ENCODE peak calls at places on chromosomes 16 and 17, in six cellular contexts. R, Z, Y, H, S and Q are unnamed samples.
A peak's percentile ranks its signal among the peaks of the same experiment; 100 is the strongest.

GRCh38 chr17:4940625-4941021 is 555 bp downstream of the RNF167 start:
- DNase-seq in Y (no peak), S (no peak), H (no peak), Z (peak; percentile 54), R (no peak), Q (no peak)

GRCh38 chr16:603221-603620 is 13.4 kb downstream of the RAB40C start:
- DNase-seq in R (no peak), Y (no peak), S (no peak), Z (no peak), H (no peak), Q (no peak)

GRCh38 chr17:72458301-72458700 is 337.5 kb downstream of the SOX9 start:
- DNase-seq in Z (no peak), R (no peak), Y (no peak), H (no peak), S (no peak), Q (no peak)

GRCh38 chr16:30068750-30069574 is 3.4 kb downstream of the ALDOA start:
- DNase-seq in S (no peak), R (peak; percentile 54), Z (peak; percentile 46), Y (no peak), H (no peak), Q (no peak)

GRCh38 chr16:73846292-73846849 is 450.2 kb upstream of the PSMD7 start:
- DNase-seq in H (no peak), R (no peak), Z (no peak), Y (no peak), S (no peak), Q (no peak)

GRCh38 chr16:28933176-28933575 is 1.4 kb downstream of the CD19 start:
- DNase-seq in H (no peak), Z (no peak), R (no peak), S (no peak), Y (no peak), Q (no peak)

GRCh38 chr16:15650698-15651161 is 685 bp downstream of the NDE1 start:
- DNase-seq in Y (peak; percentile 59), S (no peak), R (peak; percentile 15), H (peak; percentile 18), Z (peak; percentile 29), Q (peak; percentile 19)

GRCh38 chr17:60153606-60154355 is 4.0 kb downstream of the CA4 start:
- DNase-seq in Z (no peak), Y (no peak), H (peak; percentile 49), S (no peak), R (no peak), Q (no peak)

GRCh38 chr16:30491744-30492308 is 19.3 kb downstream of the ITGAL start:
- DNase-seq in Z (peak; percentile 25), S (no peak), Y (no peak), R (peak; percentile 15), H (peak; percentile 77), Q (no peak)

GRCh38 chr17:66290097-66290722 is 12.2 kb upstream of the PRKCA start:
- DNase-seq in H (no peak), S (no peak), Z (no peak), R (no peak), Y (no peak), Q (no peak)

GRCh38 chr17:80970044-80970761 is 21.4 kb upstream of the CHMP6 start:
- DNase-seq in Y (peak; percentile 63), R (peak; percentile 33), S (no peak), H (peak; percentile 32), Z (peak; percentile 49), Q (peak; percentile 45)

GRCh38 chr17:81417049-81417878 is 22.0 kb downstream of the BAHCC1 start:
- DNase-seq in H (peak; percentile 37), S (peak; percentile 75), Y (no peak), Z (no peak), R (no peak), Q (no peak)

GRCh38 chr17:179066-179432 is 2.4 kb downstream of the DOC2B start:
- DNase-seq in S (no peak), H (no peak), Z (no peak), Y (no peak), R (no peak), Q (no peak)

GRCh38 chr17:67779098-67779672 is 46.1 kb upstream of the BPTF start:
- DNase-seq in Y (no peak), S (no peak), R (peak; percentile 13), Z (peak; percentile 48), H (peak; percentile 90), Q (peak; percentile 39)
- H3K4me3 ChIP-seq in Y (no peak overlapping the region), S (no peak overlapping the region), R (no peak overlapping the region), Z (no peak overlapping the region), H (no peak overlapping the region), Q (no peak overlapping the region)

GRCh38 chr16:87601322-87602004 is 845 bp upstream of the JPH3 start:
- DNase-seq in R (no peak), Y (no peak), Z (no peak), S (no peak), H (no peak), Q (no peak)
- H3K4me3 ChIP-seq in R (no peak overlapping the region), Y (no peak overlapping the region), Z (no peak overlapping the region), S (no peak overlapping the region), H (peak overlapping the region; percentile 76), Q (no peak overlapping the region)

GRCh38 chr16:75762746-75763145 is 36.5 kb upstream of the CPHXL start:
- DNase-seq in R (no peak), Y (no peak), S (no peak), Z (no peak), H (no peak), Q (no peak)

GRCh38 chr16:75758215-75758614 is 31.9 kb upstream of the CPHXL start:
- DNase-seq in Z (no peak), S (no peak), H (peak; percentile 56), Y (no peak), R (no peak), Q (no peak)

GRCh38 chr16:75760018-75760519 is 33.8 kb upstream of the CPHXL start:
- DNase-seq in Y (no peak), S (no peak), H (no peak), R (no peak), Z (no peak), Q (no peak)

GRCh38 chr16:75763250-75763649 is 37.0 kb upstream of the CPHXL start:
- DNase-seq in Y (no peak), R (no peak), S (no peak), Z (no peak), H (no peak), Q (no peak)

DNA sequence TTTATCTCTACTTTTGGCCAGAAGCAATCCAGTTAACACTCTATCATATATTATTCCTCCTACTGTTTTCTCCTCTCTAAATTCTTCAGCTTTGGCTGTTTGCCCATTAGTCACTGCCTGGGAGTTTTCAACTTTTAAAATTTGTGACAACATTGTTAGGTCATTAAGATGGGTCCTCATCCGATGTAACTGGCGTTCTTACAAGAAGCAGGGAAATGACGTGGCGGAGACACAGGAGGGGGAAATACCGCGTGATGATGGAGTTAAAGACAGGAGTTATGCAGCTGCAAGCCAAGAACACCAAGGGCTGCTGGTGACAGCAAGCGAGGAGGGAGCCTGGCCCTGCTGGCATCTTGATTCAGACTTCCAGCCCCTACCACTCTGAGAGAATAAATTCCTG is 34.8 kb upstream of the CPHXL start:
- DNase-seq in H (peak; percentile 53), S (no peak), R (no peak), Y (no peak), Z (no peak), Q (no peak)
- H3K4me3 ChIP-seq in H (no peak overlapping the region), S (no peak overlapping the region), R (no peak overlapping the region), Y (no peak overlapping the region), Z (no peak overlapping the region), Q (no peak overlapping the region)

DNA sequence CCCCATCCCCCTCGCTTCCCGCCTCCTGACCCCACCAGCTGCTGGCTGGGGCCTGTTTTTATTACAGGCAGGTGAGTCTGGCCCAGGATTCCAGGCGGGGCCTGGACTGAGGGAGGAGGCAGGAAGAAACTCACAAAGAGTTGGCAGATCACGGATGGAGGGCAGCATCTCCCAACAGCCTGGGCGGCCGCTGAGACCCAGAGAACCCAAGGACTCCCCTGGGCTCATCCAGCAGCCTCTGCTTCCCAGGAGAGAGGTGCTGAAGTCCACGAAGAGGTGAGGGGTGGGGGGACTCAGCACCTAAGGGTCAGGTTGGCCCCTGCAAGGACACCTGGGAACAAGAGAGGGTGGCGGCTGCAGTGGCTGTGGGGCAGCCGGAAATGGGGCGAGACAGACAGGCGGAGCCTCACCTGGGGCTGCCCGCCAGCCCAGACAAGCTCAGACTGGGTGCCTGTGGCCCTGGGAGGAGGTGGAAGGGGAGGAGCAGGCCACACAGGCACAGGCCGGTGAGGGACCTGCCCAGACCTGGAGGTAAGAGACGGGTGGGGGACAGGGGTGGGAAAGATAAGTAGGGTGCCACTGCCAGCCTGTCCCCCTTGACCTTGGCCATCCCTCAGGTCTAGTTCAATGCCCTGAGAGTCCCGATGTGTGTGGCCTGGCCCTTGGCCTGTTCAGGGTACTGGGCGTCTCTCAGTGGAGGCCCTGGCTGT is 8.7 kb upstream of the ADGRG1 start:
- DNase-seq in Z (peak; percentile 88), H (no peak), S (no peak), R (no peak), Y (peak; percentile 3), Q (peak; percentile 7)
- H3K4me3 ChIP-seq in Z (peak overlapping the region; percentile 9), H (no peak overlapping the region), S (no peak overlapping the region), R (no peak overlapping the region), Y (no peak overlapping the region), Q (no peak overlapping the region)

GRCh38 chr16:83137894-83138293 is 511.1 kb downstream of the CDH13 start:
- DNase-seq in S (no peak), H (no peak), R (no peak), Z (no peak), Y (no peak), Q (no peak)
- H3K4me3 ChIP-seq in S (no peak overlapping the region), H (no peak overlapping the region), R (no peak overlapping the region), Z (no peak overlapping the region), Y (peak overlapping the region; percentile 27), Q (peak overlapping the region; percentile 41)

GRCh38 chr17:3627768-3628167 is 8.3 kb downstream of the SHPK start:
- DNase-seq in Y (no peak), H (no peak), Z (no peak), S (no peak), R (no peak), Q (no peak)

GRCh38 chr17:3622977-3623594 is 13.0 kb downstream of the SHPK start:
- DNase-seq in H (no peak), S (no peak), Y (no peak), Z (no peak), R (no peak), Q (no peak)

GRCh38 chr17:3621146-3621720 is 12.0 kb upstream of the TRPV1 start:
- DNase-seq in S (no peak), R (no peak), Y (no peak), H (no peak), Z (no peak), Q (no peak)

GRCh38 chr17:3626831-3627565 is 9.1 kb downstream of the SHPK start:
- DNase-seq in R (no peak), Z (no peak), Y (no peak), H (no peak), S (no peak), Q (no peak)
- H3K4me3 ChIP-seq in R (no peak overlapping the region), Z (no peak overlapping the region), Y (no peak overlapping the region), H (no peak overlapping the region), S (no peak overlapping the region), Q (no peak overlapping the region)